ENCODE peak calls at places on chromosomes 11 and 22, in five cellular contexts. Y, Z, O, E and Q are unnamed samples.

GRCh38 chr22:28019360-28019759 is 100.3 kb upstream of the PITPNB start:
- DNase-seq in E (no peak), Y (no peak), Z (no peak), O (peak), Q (no peak)

GRCh38 chr11:105151936-105152554 is 12.5 kb upstream of the CARD18 start:
- DNase-seq in Z (no peak), E (no peak), Y (no peak), O (peak), Q (no peak)

GRCh38 chr11:119155733-119156492 is 7.1 kb downstream of the ABCG4 start:
- DNase-seq in E (peak), O (peak), Z (no peak), Y (peak), Q (peak)

GRCh38 chr11:46557684-46558151 is 36.1 kb downstream of the AMBRA1 start:
- DNase-seq in E (no peak), O (peak), Y (peak), Z (peak), Q (no peak)

GRCh38 chr22:48222742-48223487 is 1460.5 kb downstream of the TBC1D22A start:
- DNase-seq in Z (no peak), Y (no peak), E (no peak), O (no peak), Q (no peak)

GRCh38 chr22:22974795-22975580 is 87.4 kb downstream of the IGLL5 start:
- DNase-seq in Y (no peak), Z (no peak), O (no peak), E (no peak), Q (no peak)

GRCh38 chr11:73240190-73240781 is 22.2 kb downstream of the P2RY2 start:
- DNase-seq in O (peak), Z (no peak), Y (no peak), E (peak), Q (no peak)

GRCh38 chr11:63764201-63764711 is 4.3 kb downstream of the ZFTA start:
- DNase-seq in Z (peak), Y (no peak), E (peak), O (no peak), Q (no peak)

GRCh38 chr11:103395612-103396011 is 286.4 kb downstream of the DYNC2H1 start:
- DNase-seq in E (no peak), Y (peak), O (peak), Z (peak), Q (peak)

GRCh38 chr11:82790723-82791487 is 57.2 kb upstream of the FAM181B start:
- DNase-seq in O (no peak), E (no peak), Z (peak), Y (no peak), Q (no peak)

GRCh38 chr22:45946805-45947600 is 30.0 kb downstream of the WNT7B start:
- DNase-seq in Y (no peak), Z (no peak), O (no peak), E (no peak), Q (no peak)

GRCh38 chr22:44407404-44408226 is 90.4 kb downstream of the RTL6 start:
- DNase-seq in Y (no peak), Z (no peak), O (no peak), E (no peak), Q (no peak)

GRCh38 chr11:19493446-19493845 is 219.2 kb upstream of the NAV2 start:
- DNase-seq in Z (no peak), Y (no peak), E (peak), O (no peak), Q (peak)

GRCh38 chr11:92022499-92022898 is 202.1 kb upstream of the FAT3 start:
- DNase-seq in O (no peak), Y (no peak), Z (no peak), E (no peak), Q (no peak)

GRCh38 chr11:114233755-114234154 is 62.4 kb upstream of the NNMT start:
- DNase-seq in O (no peak), E (peak), Z (peak), Y (no peak), Q (no peak)

GRCh38 chr11:6735306-6735705 is 36.5 kb downstream of the OR2AG2 start:
- DNase-seq in O (peak), Z (no peak), E (no peak), Y (no peak), Q (no peak)

GRCh38 chr11:28834877-28835276 is 726.7 kb downstream of the METTL15 start:
- DNase-seq in Y (no peak), O (peak), Z (no peak), E (no peak), Q (peak)

GRCh38 chr11:35525501-35526175 is at the start of gene PAMR1:
- DNase-seq in Z (peak), E (peak), O (peak), Y (no peak), Q (peak)

GRCh38 chr11:95506777-95507176 is 275.8 kb upstream of the SESN3 start:
- DNase-seq in O (peak), E (no peak), Z (no peak), Y (no peak), Q (no peak)

GRCh38 chr11:66373261-66373660 is 1.7 kb upstream of the SLC29A2 start:
- DNase-seq in E (peak), O (no peak), Z (no peak), Y (no peak), Q (no peak)

GRCh38 chr22:19504900-19505734 is 19.1 kb downstream of the CLDN5 start:
- DNase-seq in E (no peak), O (no peak), Z (no peak), Y (no peak), Q (no peak)

GRCh38 chr11:119754656-119755350 is 25.8 kb upstream of the NECTIN1 start:
- DNase-seq in Z (no peak), E (peak), Y (no peak), O (no peak), Q (no peak)

GRCh38 chr11:104164028-104164520 is at the start of gene PDGFD:
- DNase-seq in E (peak), O (peak), Y (peak), Z (peak), Q (peak)

GRCh38 chr11:74472030-74472429 is 4.7 kb upstream of the KCNE3 start:
- DNase-seq in Y (no peak), Z (no peak), E (no peak), O (no peak), Q (no peak)

GRCh38 chr11:850777-851762 is 8.4 kb downstream of the TSPAN4 start:
- DNase-seq in E (peak), Z (no peak), Y (no peak), O (peak), Q (peak)

GRCh38 chr11:75301602-75302345 is 49.7 kb downstream of the ARRB1 start:
- DNase-seq in E (no peak), Y (no peak), O (no peak), Z (no peak), Q (no peak)

GRCh38 chr11:69001301-69002081 is 11.6 kb downstream of the MRGPRF start:
- DNase-seq in O (no peak), E (no peak), Y (no peak), Z (peak), Q (no peak)

GRCh38 chr11:104879514-104880190 is 18.6 kb downstream of the CASP12 start:
- DNase-seq in Z (no peak), E (no peak), Y (no peak), O (no peak), Q (no peak)

GRCh38 chr22:25068701-25069100 is 116.2 kb downstream of the KIAA1671 start:
- DNase-seq in Z (no peak), E (no peak), O (no peak), Y (no peak), Q (no peak)

GRCh38 chr11:68524681-68525080 is 64.1 kb downstream of the PPP6R3 start:
- DNase-seq in Y (no peak), O (no peak), E (no peak), Z (no peak), Q (no peak)

GRCh38 chr11:116948375-116948774 is 111.0 kb upstream of the APOA1 start:
- DNase-seq in Z (no peak), O (peak), Y (no peak), E (no peak), Q (no peak)

GRCh38 chr22:17117890-17118289 is 3.3 kb downstream of the TMEM121B start:
- DNase-seq in E (no peak), Z (no peak), O (no peak), Y (no peak), Q (no peak)

GRCh38 chr11:34468209-34468841 is 29.6 kb downstream of the CAT start:
- DNase-seq in O (peak), Z (peak), Y (peak), E (peak), Q (peak)

GRCh38 chr22:27542602-27543001 is 259.0 kb downstream of the MN1 start:
- DNase-seq in O (no peak), E (no peak), Z (no peak), Y (no peak), Q (no peak)

GRCh38 chr11:131685206-131685605 is 314.8 kb downstream of the NTM start:
- DNase-seq in Y (no peak), E (no peak), O (no peak), Z (no peak), Q (no peak)

GRCh38 chr22:24063361-24063760 is 52.3 kb downstream of the CABIN1 start:
- DNase-seq in Y (no peak), E (no peak), Z (no peak), O (no peak), Q (no peak)
- H3K27ac ChIP-seq in Y (no peak), E (no peak), Z (no peak), O (no peak), Q (no peak)

GRCh38 chr11:11841605-11842425 is at the start of gene USP47:
- DNase-seq in Z (peak), Y (peak), E (peak), O (peak), Q (peak)
- TF ChIP-seq EZH2 in Z (no peak), Y (no peak), E (no peak), O (no peak), Q (no peak)

GRCh38 chr11:111512296-111513239 is at the start of gene BTG4:
- DNase-seq in Y (no peak), O (peak), E (peak), Z (peak), Q (peak)
- H3K4me2 ChIP-seq in Y (peak), O (peak), E (peak), Z (peak), Q (peak)

GRCh38 chr11:128518493-128519207 is 68.7 kb downstream of the ETS1 start:
- DNase-seq in Z (no peak), O (peak), E (no peak), Y (no peak), Q (no peak)

GRCh38 chr11:128519353-128519752 is 68.0 kb downstream of the ETS1 start:
- DNase-seq in O (peak), E (no peak), Z (no peak), Y (no peak), Q (no peak)

GRCh38 chr11:128521697-128522062 is 65.7 kb downstream of the ETS1 start:
- DNase-seq in Z (no peak), E (peak), O (peak), Y (no peak), Q (no peak)

GRCh38 chr11:128520886-128521696 is 66.3 kb downstream of the ETS1 start:
- DNase-seq in E (no peak), O (peak), Y (no peak), Z (no peak), Q (no peak)

GRCh38 chr11:128520206-128520885 is 67.0 kb downstream of the ETS1 start:
- DNase-seq in O (peak), Z (no peak), E (no peak), Y (no peak), Q (no peak)
- H3K27ac ChIP-seq in O (peak), Z (peak), E (no peak), Y (no peak), Q (no peak)

DNA sequence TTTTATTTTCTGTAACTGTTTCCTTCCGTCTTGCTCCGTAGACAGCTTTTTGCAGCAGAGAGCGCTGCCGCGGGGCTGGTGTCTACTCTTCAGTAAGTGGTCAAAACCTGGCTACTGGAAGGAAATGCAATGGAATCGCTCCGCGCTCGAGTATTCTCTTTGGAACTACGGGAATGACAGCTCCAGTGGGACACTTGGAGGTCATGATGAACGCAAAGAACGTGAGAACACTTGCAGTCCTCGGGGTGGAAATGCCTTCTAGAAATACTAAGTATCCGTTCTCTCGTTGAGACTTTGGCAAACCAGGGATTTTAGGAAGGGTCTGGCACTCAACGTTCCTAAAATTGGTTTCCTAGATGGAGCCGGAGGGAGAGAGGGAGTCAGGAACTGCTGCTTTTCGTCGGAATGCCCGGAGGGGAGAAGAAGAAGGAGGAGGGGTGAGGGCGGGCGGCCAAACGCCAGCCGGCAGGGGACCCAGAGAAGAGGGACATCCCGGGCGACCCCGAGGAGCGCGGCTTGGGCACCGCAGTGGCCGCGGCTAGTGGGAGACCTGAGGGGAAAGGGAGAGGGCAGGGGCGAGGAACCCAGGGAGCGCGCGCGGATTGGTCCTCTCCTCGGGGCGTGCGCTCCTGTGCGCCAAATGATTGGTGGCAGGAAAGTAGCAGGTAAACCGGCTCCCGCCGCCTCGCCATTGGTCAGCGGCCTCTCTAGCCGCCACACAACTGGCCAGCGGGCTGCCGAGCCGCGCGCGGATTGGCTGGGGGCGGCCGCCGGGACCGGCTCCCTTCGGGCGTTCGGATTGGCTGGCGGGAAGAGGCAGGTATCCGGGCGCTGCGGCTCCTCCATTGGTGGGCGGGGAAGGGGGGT is 505 bp upstream of the BMAL1 start:
- DNase-seq in E (peak), O (peak), Y (peak), Z (peak), Q (peak)
- TF ChIP-seq EZH2 in E (peak), O (no peak), Y (no peak), Z (no peak), Q (peak)